ENCODE peak calls at places on chromosomes 2 and 18, in seven cellular contexts. B is naive thymus-derived CD4-positive, alpha-beta T cell; Q is A549; A is stimulated activated CD8-positive, alpha-beta memory T cell treated with anti-CD3 and anti-CD28 coated beads, Interleukin-4, amount 100 ng/mL, for 48 hours; E is activated CD4-positive, alpha-beta T cell treated with anti-CD3 and anti-CD28 coated beads, Interleukin-2, amount 50 U/mL, for 1 hour; S is smooth muscle cell of the brain vasculature; G is GF-D8. Y is an unnamed sample.

GRCh38 chr2:134714228-134714627 is 4.6 kb downstream of the TMEM163 start:
- DNase-seq in B (no peak), E (no peak), Q (no peak), S (no peak), A (no peak), G (no peak), Y (no peak)

GRCh38 chr2:144438722-144439508 is 81.0 kb downstream of the ZEB2 start:
- DNase-seq in B (no peak), S (no peak), Q (no peak), G (no peak), A (no peak), E (no peak), Y (no peak)

GRCh38 chr2:219684721-219685689 is 57.6 kb downstream of the SLC4A3 start:
- DNase-seq in B (peak; percentile 25), S (no peak), G (no peak), Q (no peak), E (peak; percentile 32), A (peak; percentile 68), Y (peak; percentile 95)

GRCh38 chr2:73112026-73112912 is 479 bp downstream of the RAB11FIP5 start:
- DNase-seq in A (peak; percentile 29), E (peak; percentile 26), Q (peak; percentile 61), B (peak; percentile 18), S (no peak), G (no peak), Y (peak; percentile 46)

GRCh38 chr2:241728627-241729026 is 5.8 kb upstream of the D2HGDH start:
- DNase-seq in E (no peak), B (no peak), G (no peak), Q (no peak), S (no peak), A (no peak), Y (no peak)

GRCh38 chr2:207157162-207157481 is 8.6 kb downstream of the KLF7 start:
- DNase-seq in Q (no peak), E (no peak), G (no peak), A (no peak), B (no peak), S (no peak), Y (no peak)

GRCh38 chr2:188664391-188664790 is 309.8 kb upstream of the COL3A1 start:
- DNase-seq in A (no peak), Q (no peak), S (no peak), G (no peak), E (no peak), B (no peak), Y (no peak)

GRCh38 chr2:189579585-189579984 is 1.0 kb downstream of the SLC40A1 start:
- DNase-seq in B (no peak), G (peak; percentile 41), Q (no peak), S (no peak), E (no peak), A (no peak), Y (no peak)

GRCh38 chr2:10278029-10278762 is 24.5 kb upstream of the HPCAL1 start:
- DNase-seq in G (peak; percentile 88), A (peak; percentile 55), B (no peak), Q (no peak), S (no peak), E (no peak), Y (peak; percentile 38)

GRCh38 chr18:36169938-36170337 is 17.4 kb upstream of the MOCOS start:
- DNase-seq in A (no peak), Q (no peak), E (no peak), B (no peak), S (no peak), G (no peak), Y (no peak)

GRCh38 chr2:109456776-109457175 is 157.0 kb downstream of the SEPTIN10 start:
- DNase-seq in A (no peak), G (no peak), E (no peak), S (no peak), Q (no peak), B (no peak), Y (no peak)

GRCh38 chr2:239731998-239732665 is 293.0 kb downstream of the NDUFA10 start:
- DNase-seq in Q (no peak), A (no peak), E (no peak), G (no peak), B (no peak), S (no peak), Y (no peak)

GRCh38 chr18:55322176-55322735 is 265.7 kb downstream of the TCF4 start:
- DNase-seq in G (peak; percentile 91), E (no peak), B (no peak), Q (peak; percentile 42), S (peak; percentile 85), A (peak; percentile 31), Y (peak; percentile 78)

GRCh38 chr2:227280895-227281294 is 44.2 kb upstream of the MFF start:
- DNase-seq in B (no peak), Q (no peak), G (no peak), E (no peak), S (no peak), A (no peak), Y (peak; percentile 3)

GRCh38 chr18:47908523-47909039 is 21.9 kb downstream of the SMAD2 start:
- DNase-seq in G (no peak), A (no peak), E (no peak), Q (no peak), S (no peak), B (no peak), Y (no peak)

GRCh38 chr18:5630057-5630765 is 86.4 kb upstream of the EPB41L3 start:
- DNase-seq in S (no peak), A (peak; percentile 58), B (peak; percentile 17), E (no peak), Q (peak; percentile 25), G (no peak), Y (peak; percentile 22)

GRCh38 chr18:23528580-23529472 is 25.5 kb downstream of the RMC1 start:
- DNase-seq in Q (no peak), S (no peak), B (no peak), G (peak; percentile 62), A (no peak), E (no peak), Y (peak; percentile 43)

GRCh38 chr18:63410792-63411191 is 11.5 kb downstream of the VPS4B start:
- DNase-seq in G (no peak), E (no peak), S (no peak), B (no peak), A (no peak), Q (no peak), Y (peak; percentile 80)

GRCh38 chr2:160141944-160142343 is 58.1 kb downstream of the ITGB6 start:
- DNase-seq in B (no peak), A (no peak), Q (no peak), S (no peak), G (no peak), E (no peak), Y (no peak)

GRCh38 chr2:83817511-83817910 is 641.6 kb downstream of the SUCLG1 start:
- DNase-seq in A (no peak), E (no peak), B (no peak), Q (peak; percentile 14), G (no peak), S (no peak), Y (peak; percentile 2)

GRCh38 chr2:196259507-196260481 is 88.4 kb upstream of the STK17B start:
- DNase-seq in B (peak; percentile 49), E (peak; percentile 44), S (no peak), A (peak; percentile 66), G (no peak), Q (peak; percentile 77), Y (peak; percentile 56)

GRCh38 chr18:14978962-14979535 is 231.1 kb downstream of the ANKRD30B start:
- DNase-seq in G (no peak), E (no peak), B (no peak), S (no peak), Q (peak; percentile 2), A (peak; percentile 68), Y (no peak)

GRCh38 chr18:77082316-77082715 is 50.3 kb downstream of the MBP start:
- DNase-seq in A (no peak), Q (no peak), G (no peak), B (no peak), S (no peak), E (no peak), Y (peak; percentile 62)

GRCh38 chr2:128777091-128778045 is 458.7 kb upstream of the HS6ST1 start:
- DNase-seq in Q (no peak), S (no peak), B (no peak), G (no peak), E (no peak), A (no peak), Y (no peak)

GRCh38 chr2:214019973-214020345 is 390.9 kb upstream of the VWC2L start:
- DNase-seq in Q (no peak), A (no peak), E (no peak), G (no peak), B (no peak), S (no peak), Y (no peak)

GRCh38 chr2:202589582-202589949 is 45.2 kb upstream of the FAM117B start:
- DNase-seq in G (no peak), Q (no peak), S (no peak), B (no peak), A (no peak), E (no peak), Y (no peak)

GRCh38 chr2:126686286-126686685 is 30.3 kb downstream of the GYPC start:
- DNase-seq in G (no peak), Q (no peak), S (no peak), B (no peak), A (no peak), E (no peak), Y (no peak)

GRCh38 chr2:177598321-177598922 is 205.8 kb downstream of the AGPS start:
- DNase-seq in Q (no peak), G (no peak), S (peak; percentile 46), A (no peak), B (no peak), E (no peak), Y (no peak)

GRCh38 chr2:174510583-174511189 is 23.9 kb upstream of the GPR155 start:
- DNase-seq in B (no peak), A (no peak), Q (peak; percentile 62), G (no peak), E (no peak), S (no peak), Y (peak; percentile 21)

GRCh38 chr18:69490813-69491212 is 90.1 kb downstream of the DOK6 start:
- DNase-seq in Q (no peak), S (no peak), A (no peak), E (no peak), B (no peak), G (no peak), Y (no peak)

GRCh38 chr2:3433339-3433699 is 53.8 kb downstream of the TRAPPC12 start:
- DNase-seq in E (no peak), A (no peak), G (no peak), S (no peak), B (no peak), Q (no peak), Y (no peak)

Y was measured in mammary epithelial cell.